ENCODE peak calls at places on chromosomes 16 and 17, in five cellular contexts. A is adrenal gland, C is nephron progenitor cell, P is OCI-LY7, E is HCT116. B is an unnamed sample.

GRCh38 chr17:164536-165235 is 16.8 kb downstream of the DOC2B start:
- DNase-seq in A (peak; percentile 71), C (peak; percentile 68), P (peak; percentile 63), E (no peak), B (peak; percentile 65)

GRCh38 chr16:11117576-11118211 is 138.3 kb downstream of the SOCS1 start:
- DNase-seq in A (no peak), C (no peak), P (no peak), E (no peak), B (no peak)

GRCh38 chr17:1073241-1073962 is 76.5 kb downstream of the TIMM22 start:
- DNase-seq in A (no peak), C (no peak), P (no peak), E (no peak), B (no peak)

GRCh38 chr17:4721203-4722135 is 9.8 kb upstream of the MED11 start:
- DNase-seq in A (peak; percentile 73), C (no peak), P (no peak), E (peak; percentile 48), B (peak; percentile 37)

GRCh38 chr16:2474877-2475412 is at the start of gene TBC1D24:
- DNase-seq in A (peak; percentile 80), C (peak; percentile 95), P (peak; percentile 91), E (peak; percentile 50), B (peak; percentile 83)

GRCh38 chr16:88969361-88969831 is 7.6 kb downstream of the CBFA2T3 start:
- DNase-seq in A (no peak), C (peak; percentile 40), P (peak; percentile 39), E (no peak), B (no peak)

GRCh38 chr16:79194291-79194690 is 406.2 kb downstream of the MAF start:
- DNase-seq in A (no peak), C (no peak), P (no peak), E (no peak), B (no peak)

GRCh38 chr17:40323731-40324650 is 15.0 kb downstream of the RARA start:
- DNase-seq in A (peak; percentile 85), C (no peak), P (no peak), E (no peak), B (no peak)

GRCh38 chr17:50863221-50863843 is 2.8 kb downstream of the TOB1 start:
- DNase-seq in A (peak; percentile 73), C (peak; percentile 46), P (peak; percentile 41), E (peak; percentile 36), B (peak; percentile 77)
- TF ChIP-seq CTCF in A (peak; percentile 47), C (peak; percentile 41), P (peak; percentile 78), E (no peak), B (peak; percentile 83)

DNA sequence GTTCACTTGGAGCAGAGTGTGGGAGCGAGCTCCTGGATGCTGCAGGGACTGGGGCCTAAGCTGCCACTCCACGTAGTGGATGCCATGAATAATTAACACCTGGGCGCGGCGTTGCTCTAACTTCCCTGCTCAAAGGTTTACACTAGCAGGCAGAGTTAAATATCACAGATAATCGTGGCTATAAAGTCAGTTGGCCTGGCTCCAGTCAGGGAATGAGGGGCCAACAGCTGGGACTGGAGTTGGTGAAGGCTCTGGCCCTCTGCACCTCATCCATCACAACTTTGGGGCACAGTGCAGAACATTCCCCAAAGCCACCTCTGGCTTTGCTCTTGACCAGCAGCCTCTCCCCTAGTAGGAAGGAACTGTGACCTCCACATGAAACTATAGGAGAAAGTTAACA is 10.9 kb downstream of the HOXB4 start:
- DNase-seq in A (no peak), C (no peak), P (no peak), E (no peak), B (no peak)
- TF ChIP-seq CTCF in A (no peak), C (no peak), P (no peak), E (no peak), B (no peak)

DNA sequence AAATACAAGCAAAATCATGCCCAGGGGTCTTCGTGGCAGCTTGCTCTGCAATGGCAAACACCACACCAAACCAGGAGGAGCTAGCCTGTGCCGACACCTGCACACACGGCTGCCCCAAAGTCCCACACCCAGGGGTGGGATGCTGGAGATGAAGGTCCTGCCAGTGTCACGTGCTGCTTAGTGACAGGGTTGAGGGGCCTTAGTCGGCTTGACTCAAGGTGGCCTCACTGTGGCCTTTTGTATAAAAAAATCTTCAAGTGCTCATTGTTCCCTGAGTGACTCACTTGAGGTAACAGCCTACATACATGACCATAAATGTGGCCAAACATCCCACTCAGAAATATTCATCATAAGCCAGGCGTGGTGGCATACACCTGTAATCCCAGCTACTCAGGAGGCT is 7.3 kb downstream of the TRIM65 start:
- DNase-seq in A (no peak), C (no peak), P (no peak), E (no peak), B (no peak)
- TF ChIP-seq CTCF in A (no peak), C (no peak), P (peak; percentile 35), E (no peak), B (no peak)

GRCh38 chr17:64641499-64641898 is 20.6 kb downstream of the SMURF2 start:
- DNase-seq in A (peak; percentile 67), C (no peak), P (no peak), E (no peak), B (peak; percentile 42)
- TF ChIP-seq CTCF in A (no peak), C (no peak), P (no peak), E (no peak), B (no peak)

DNA sequence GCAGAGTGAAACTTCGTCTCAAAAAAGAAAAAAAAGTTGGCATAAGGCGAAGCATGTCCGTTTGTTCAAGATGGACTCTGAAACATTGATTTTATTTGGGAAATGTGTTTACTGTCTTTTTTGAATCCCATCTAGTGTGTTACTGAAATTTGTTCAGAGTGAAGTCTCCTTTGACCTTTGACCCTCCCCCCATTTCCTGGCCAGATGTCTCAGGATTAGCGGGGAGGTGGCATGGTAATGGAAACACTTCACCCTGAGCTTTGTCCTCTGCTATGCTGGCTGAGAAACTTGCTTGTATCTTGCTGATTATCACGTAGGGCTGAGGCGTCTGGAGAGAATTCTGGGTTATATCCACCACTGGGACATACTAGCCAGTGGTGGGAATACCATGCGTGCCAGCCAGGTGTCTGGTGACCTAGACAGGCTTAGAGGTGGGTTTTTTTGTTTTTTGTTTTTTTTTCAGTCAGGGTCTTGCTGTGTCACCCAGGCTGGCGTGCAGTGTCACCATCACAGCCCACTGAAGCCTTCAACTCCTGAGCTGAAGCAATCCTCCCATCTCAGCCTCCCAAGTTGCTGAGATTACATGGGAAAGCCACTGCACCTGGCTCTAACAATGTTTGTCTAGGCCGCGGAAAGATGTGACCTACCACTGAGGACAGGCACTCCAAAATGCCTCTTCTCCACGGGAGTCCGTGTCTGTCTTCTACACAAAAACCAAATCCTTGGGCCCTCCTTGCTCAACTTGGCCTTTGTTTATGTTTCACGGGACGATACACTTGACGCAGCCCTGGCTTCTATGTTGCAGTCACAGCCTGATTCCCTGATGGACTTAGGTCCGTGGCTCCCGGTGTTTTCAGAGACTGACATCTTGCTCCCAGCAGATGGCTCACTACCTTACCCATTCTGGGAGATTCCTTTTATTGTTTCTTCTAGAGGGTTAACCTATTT is 6.6 kb upstream of the GALK1 start:
- DNase-seq in A (peak; percentile 26), C (no peak), P (peak; percentile 35), E (no peak), B (peak; percentile 21)
- TF ChIP-seq CTCF in A (no peak), C (no peak), P (peak; percentile 39), E (peak; percentile 58), B (no peak)

GRCh38 chr17:55264273-55264639 is 504 bp upstream of the HLF start:
- DNase-seq in A (no peak), C (peak; percentile 15), P (no peak), E (no peak), B (no peak)

GRCh38 chr17:55258578-55259135 is 6.1 kb upstream of the HLF start:
- DNase-seq in A (no peak), C (no peak), P (no peak), E (no peak), B (no peak)

GRCh38 chr17:55263565-55264272 is 1.0 kb upstream of the HLF start:
- DNase-seq in A (no peak), C (peak; percentile 11), P (no peak), E (no peak), B (peak; percentile 11)

GRCh38 chr17:55261311-55261710 is 3.4 kb upstream of the HLF start:
- DNase-seq in A (no peak), C (no peak), P (no peak), E (no peak), B (no peak)

DNA sequence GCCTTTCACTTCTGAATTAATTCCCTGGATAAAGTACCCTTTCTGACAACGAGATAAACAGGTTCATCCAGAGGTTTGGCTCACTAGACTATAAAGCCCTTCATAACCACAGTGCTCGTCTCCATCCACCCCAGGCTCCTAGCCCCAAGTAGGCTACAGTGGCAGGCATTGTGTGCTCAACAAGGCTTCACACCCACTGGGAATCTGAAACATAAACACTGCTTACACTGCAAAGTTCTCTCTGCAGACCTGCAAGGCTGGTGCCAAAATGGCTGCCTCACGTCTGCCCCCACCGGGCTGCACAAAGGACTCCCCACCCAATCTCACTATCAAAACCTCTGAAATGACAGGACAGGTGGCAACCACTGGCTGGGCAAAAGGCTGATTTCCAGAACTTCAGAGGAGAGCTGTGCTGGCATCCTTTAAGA is 5.1 kb upstream of the HLF start:
- DNase-seq in A (no peak), C (no peak), P (peak; percentile 4), E (no peak), B (no peak)
- TF ChIP-seq CTCF in A (no peak), C (no peak), P (peak; percentile 17), E (no peak), B (no peak)

GRCh38 chr17:79681628-79682261 is 49.0 kb upstream of the ENPP7 start:
- DNase-seq in A (no peak), C (no peak), P (no peak), E (no peak), B (no peak)
- TF ChIP-seq CTCF in A (no peak), C (no peak), P (no peak), E (no peak), B (no peak)

DNA sequence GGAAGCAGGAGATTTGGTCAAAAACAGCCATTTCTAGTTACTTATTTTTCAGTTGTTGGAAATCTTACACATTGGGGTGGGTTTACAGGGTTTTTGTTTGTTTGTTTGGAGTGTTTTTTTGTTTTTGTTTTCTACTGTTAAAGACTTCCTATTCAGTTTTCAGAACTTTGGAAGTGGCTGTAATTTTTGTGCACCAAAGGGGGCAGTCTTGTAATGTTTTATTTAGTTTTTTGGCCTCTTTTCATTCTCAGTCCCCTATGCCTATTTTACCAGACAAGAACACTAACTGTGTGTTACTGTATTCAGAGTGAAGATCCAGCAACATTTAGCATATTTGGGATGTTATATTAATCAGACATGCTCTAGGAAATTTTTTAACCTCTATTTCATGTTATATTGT is 20.6 kb downstream of the TPPP3 start:
- DNase-seq in A (no peak), C (no peak), P (peak; percentile 16), E (peak; percentile 12), B (no peak)
- TF ChIP-seq CTCF in A (peak; percentile 48), C (no peak), P (peak; percentile 73), E (peak; percentile 83), B (peak; percentile 58)